ENCODE peak calls at places on chromosomes 12 and 14, in seven cellular contexts. L, H, N, V, X, Q and M are unnamed samples.

GRCh38 chr14:102280376-102280962 is 24.5 kb downstream of the MOK start:
- DNase-seq in Q (peak; percentile 76), N (no peak), L (no peak), X (no peak), V (peak; percentile 56), H (peak; percentile 93), M (no peak)

GRCh38 chr12:47742253-47742825 is 16.3 kb downstream of the RAPGEF3 start:
- DNase-seq in V (no peak), X (peak; percentile 74), Q (peak; percentile 31), N (peak; percentile 58), L (peak; percentile 59), H (peak; percentile 58), M (peak; percentile 74)

GRCh38 chr14:99327458-99328250 is 55.7 kb upstream of the BCL11B start:
- DNase-seq in Q (no peak), V (no peak), N (no peak), X (no peak), L (no peak), H (no peak), M (no peak)

GRCh38 chr12:2958432-2959193 is 584 bp upstream of the TEAD4 start:
- DNase-seq in L (no peak), H (peak; percentile 95), N (no peak), Q (peak; percentile 86), X (peak; percentile 72), V (no peak), M (peak; percentile 82)

GRCh38 chr14:68627050-68627867 is 165.6 kb downstream of the ZFP36L1 start:
- DNase-seq in X (no peak), H (no peak), L (no peak), Q (no peak), V (no peak), N (no peak), M (no peak)

GRCh38 chr12:101809208-101809607 is 21.6 kb downstream of the GNPTAB start:
- DNase-seq in L (no peak), Q (no peak), V (no peak), X (no peak), H (no peak), N (no peak), M (no peak)

GRCh38 chr12:29733060-29733459 is 50.7 kb downstream of the TMTC1 start:
- DNase-seq in Q (no peak), H (no peak), X (no peak), V (no peak), N (no peak), L (no peak), M (no peak)

GRCh38 chr12:109445224-109445623 is 31.9 kb downstream of the KCTD10 start:
- DNase-seq in X (no peak), L (no peak), N (no peak), V (no peak), H (peak; percentile 54), Q (no peak), M (no peak)

GRCh38 chr12:108928695-108929094 is 48.8 kb downstream of the DAO start:
- DNase-seq in V (no peak), X (no peak), H (no peak), N (no peak), L (no peak), Q (no peak), M (no peak)

GRCh38 chr12:12336049-12336411 is 14.0 kb downstream of the MANSC1 start:
- DNase-seq in N (no peak), V (no peak), X (no peak), H (no peak), Q (no peak), L (no peak), M (peak; percentile 65)

GRCh38 chr14:63542231-63542999 is 762 bp downstream of the PPP2R5E start:
- DNase-seq in L (no peak), V (no peak), N (no peak), Q (no peak), H (peak; percentile 44), X (peak; percentile 62), M (no peak)

GRCh38 chr12:94941440-94941862 is 62.0 kb downstream of the NDUFA12 start:
- DNase-seq in L (peak; percentile 62), V (peak; percentile 56), X (no peak), Q (no peak), H (peak; percentile 89), N (peak; percentile 16), M (no peak)